ENCODE peak calls at places on chromosomes 3 and 15, in four cellular contexts. A is tibial nerve, R is uterus, E is body of pancreas. H is an unnamed sample.

GRCh38 chr3:78050276-78051080 is 1010.6 kb downstream of the ROBO2 start:
- DNase-seq in A (no peak), R (no peak), E (no peak), H (no peak)

GRCh38 chr3:66428733-66429132 is 72.1 kb downstream of the LRIG1 start:
- DNase-seq in A (peak; percentile 78), R (peak; percentile 92), E (peak; percentile 89), H (peak; percentile 91)

GRCh38 chr15:32881528-32881927 is 163.7 kb downstream of the GREM1 start:
- DNase-seq in A (no peak), R (no peak), E (no peak), H (no peak)

GRCh38 chr3:83928391-83928790 is 1030.4 kb upstream of the CADM2 start:
- DNase-seq in A (no peak), R (no peak), E (no peak), H (no peak)

GRCh38 chr3:152222327-152222726 is 46.4 kb upstream of the MBNL1 start:
- DNase-seq in A (no peak), R (no peak), E (no peak), H (no peak)

GRCh38 chr15:52067545-52067926 is 45.0 kb downstream of the BCL2L10 start:
- DNase-seq in A (no peak), R (no peak), E (no peak), H (no peak)

GRCh38 chr15:80789296-80789695 is 10.1 kb downstream of the CEMIP start:
- DNase-seq in A (no peak), R (no peak), E (no peak), H (no peak)

GRCh38 chr15:86139828-86140227 is 60.2 kb downstream of the AGBL1 start:
- DNase-seq in A (no peak), R (no peak), E (no peak), H (no peak)

GRCh38 chr3:171878441-171879225 is 35.5 kb downstream of the TMEM212 start:
- DNase-seq in A (no peak), R (no peak), E (no peak), H (no peak)

GRCh38 chr3:182212479-182213076 is 500.9 kb downstream of the SOX2 start:
- DNase-seq in A (peak; percentile 33), R (peak; percentile 38), E (peak; percentile 37), H (peak; percentile 10)

GRCh38 chr3:134054231-134054630 is 24.5 kb upstream of the SLCO2A1 start:
- DNase-seq in A (no peak), R (no peak), E (no peak), H (no peak)

GRCh38 chr3:144770291-144770690 is 798.7 kb downstream of the DIPK2A start:
- DNase-seq in A (no peak), R (no peak), E (no peak), H (peak; percentile 36)

GRCh38 chr15:82647045-82647834 is at the start of gene CPEB1:
- DNase-seq in A (peak; percentile 22), R (peak; percentile 68), E (peak; percentile 62), H (peak; percentile 44)

GRCh38 chr3:25727316-25727715 is 55.9 kb downstream of the NGLY1 start:
- DNase-seq in A (no peak), R (no peak), E (no peak), H (no peak)

GRCh38 chr15:57422113-57422754 is 45.9 kb downstream of the CGNL1 start:
- DNase-seq in A (no peak), R (no peak), E (no peak), H (no peak)

GRCh38 chr3:100492810-100493140 is 356 bp downstream of the TMEM45A start:
- DNase-seq in A (no peak), R (no peak), E (no peak), H (no peak)

GRCh38 chr3:100496711-100497261 is 4.4 kb downstream of the TMEM45A start:
- DNase-seq in A (no peak), R (no peak), E (no peak), H (no peak)

GRCh38 chr3:100489118-100489517 is 3.3 kb upstream of the TMEM45A start:
- DNase-seq in A (no peak), R (no peak), E (no peak), H (no peak)

GRCh38 chr3:100486808-100487207 is 5.6 kb upstream of the TMEM45A start:
- DNase-seq in A (no peak), R (no peak), E (no peak), H (no peak)

GRCh38 chr3:100492059-100492809 is at the start of gene TMEM45A:
- DNase-seq in A (peak; percentile 96), R (peak; percentile 95), E (peak; percentile 98), H (peak; percentile 94)
- TF ChIP-seq POLR2A in A (no peak), R (peak; percentile 65), E (peak; percentile 75), H (no peak)

GRCh38 chr15:36914962-36915808 is 185.2 kb downstream of the MEIS2 start:
- DNase-seq in A (no peak), R (no peak), E (no peak), H (no peak)
- H3K36me3 ChIP-seq in A (no peaks in the 10 kb centered on the region), R (no peaks in the 10 kb centered on the region), E (no peaks in the 10 kb centered on the region), H (no peaks in the 10 kb centered on the region)

DNA sequence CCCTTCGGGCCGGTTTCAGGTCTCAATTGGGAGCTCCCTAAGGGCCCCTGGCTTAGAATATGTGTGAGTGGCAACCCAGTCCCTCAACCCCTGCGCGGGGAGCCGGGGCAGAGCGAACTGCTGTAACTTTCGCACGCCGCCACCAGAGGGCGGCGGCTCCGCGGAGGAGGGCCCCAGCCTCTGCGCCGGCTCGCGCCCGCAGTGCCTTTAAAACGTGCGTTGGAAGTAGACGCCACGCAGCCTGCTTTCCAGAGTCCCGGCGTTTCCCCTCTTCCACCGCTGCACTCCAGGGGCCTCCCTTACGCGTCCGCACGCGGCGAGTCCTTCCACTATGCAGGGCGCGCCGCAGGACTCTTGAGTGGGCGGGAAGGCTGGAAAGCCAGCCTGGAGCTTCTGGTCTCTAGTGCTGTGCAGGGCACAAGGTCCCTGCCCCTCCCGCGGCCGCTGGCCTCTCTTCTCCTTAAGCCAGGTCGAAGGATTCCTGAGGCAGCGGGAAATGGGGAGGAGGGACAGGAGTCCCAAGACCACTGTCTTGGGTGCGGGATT is 23.7 kb upstream of the RNU6-1 start:
- DNase-seq in A (peak; percentile 45), R (peak; percentile 80), E (peak; percentile 83), H (peak; percentile 69)
- TF ChIP-seq POLR2A in A (no peak), R (no peak), E (no peak), H (no peak)

DNA sequence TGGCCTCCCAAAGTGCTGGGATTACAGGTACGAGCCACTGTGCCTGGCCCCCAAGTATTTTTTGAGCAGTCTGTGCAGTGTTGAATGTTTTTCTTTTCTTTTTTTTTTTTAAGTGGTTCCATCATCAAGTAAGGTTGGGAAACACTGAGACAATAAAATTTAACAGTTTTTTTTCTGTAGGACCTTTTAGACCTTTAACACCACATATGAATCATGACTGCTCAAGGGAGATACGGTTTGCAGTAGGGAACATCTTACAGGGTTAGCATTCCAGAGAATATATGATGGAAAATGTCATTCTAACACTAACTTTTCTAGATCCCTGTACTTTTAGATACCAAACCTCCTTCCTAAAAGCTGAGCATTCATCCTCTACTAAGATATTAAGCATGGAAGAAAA is 41.7 kb downstream of the SNX4 start:
- DNase-seq in A (no peak), R (no peak), E (no peak), H (no peak)
- H3K36me3 ChIP-seq in A (no peaks in the 10 kb centered on the region), R (no peaks in the 10 kb centered on the region), E (no peaks in the 10 kb centered on the region), H (no peaks in the 10 kb centered on the region)

GRCh38 chr3:188747487-188747886 is 424.3 kb upstream of the TPRG1 start:
- DNase-seq in A (no peak), R (no peak), E (no peak), H (no peak)

GRCh38 chr3:188744166-188744565 is 427.6 kb upstream of the TPRG1 start:
- DNase-seq in A (no peak), R (no peak), E (no peak), H (no peak)

GRCh38 chr3:188745031-188745430 is 426.7 kb upstream of the TPRG1 start:
- DNase-seq in A (no peak), R (no peak), E (no peak), H (no peak)

GRCh38 chr3:188749010-188749617 is 422.7 kb upstream of the TPRG1 start:
- DNase-seq in A (no peak), R (no peak), E (peak; percentile 51), H (no peak)

GRCh38 chr3:188746291-188746783 is 425.4 kb upstream of the TPRG1 start:
- DNase-seq in A (no peak), R (no peak), E (no peak), H (no peak)
- TF ChIP-seq POLR2A in A (no peak), R (no peak), E (no peak), H (no peak)

DNA sequence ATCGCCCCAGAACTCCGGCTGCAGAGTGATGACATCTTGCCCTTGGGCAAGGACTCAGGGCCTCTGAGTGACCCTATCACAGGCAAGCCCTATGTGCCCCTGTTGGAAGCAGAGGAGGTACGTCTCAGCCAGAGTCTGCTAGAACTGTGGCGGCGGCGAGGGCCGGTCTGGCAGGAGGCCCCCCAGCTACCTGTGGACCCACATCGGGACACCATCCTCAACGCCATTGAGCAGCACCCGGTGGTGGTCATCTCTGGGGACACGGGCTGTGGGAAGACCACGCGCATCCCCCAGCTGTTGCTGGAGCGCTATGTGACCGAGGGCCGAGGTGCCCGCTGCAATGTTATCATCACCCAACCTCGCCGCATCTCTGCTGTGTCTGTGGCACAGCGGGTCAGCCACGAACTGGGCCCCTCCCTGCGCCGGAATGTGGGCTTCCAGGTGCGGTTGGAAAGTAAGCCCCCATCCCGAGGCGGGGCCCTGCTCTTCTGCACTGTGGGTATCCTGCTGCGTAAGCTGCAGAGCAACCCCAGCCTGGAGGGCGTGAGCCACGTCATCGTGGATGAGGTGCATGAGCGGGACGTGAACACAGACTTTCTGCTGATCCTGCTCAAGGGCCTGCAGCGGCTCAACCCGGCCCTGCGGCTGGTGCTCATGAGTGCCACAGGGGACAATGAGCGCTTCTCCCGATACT is 43.4 kb downstream of the DHX30 start:
- DNase-seq in A (no peak), R (no peak), E (no peak), H (no peak)
- H3K36me3 ChIP-seq in A (peaks cover 4% of the 10 kb centered on the region), R (no peaks in the 10 kb centered on the region), E (peaks cover 18% of the 10 kb centered on the region), H (no peaks in the 10 kb centered on the region)

GRCh38 chr3:141368062-141368924 is at the start of gene ZBTB38:
- DNase-seq in A (peak; percentile 76), R (peak; percentile 88), E (peak; percentile 83), H (peak; percentile 86)
- TF ChIP-seq POLR2A in A (peak; percentile 50), R (peak; percentile 90), E (peak; percentile 35), H (peak; percentile 76)

DNA sequence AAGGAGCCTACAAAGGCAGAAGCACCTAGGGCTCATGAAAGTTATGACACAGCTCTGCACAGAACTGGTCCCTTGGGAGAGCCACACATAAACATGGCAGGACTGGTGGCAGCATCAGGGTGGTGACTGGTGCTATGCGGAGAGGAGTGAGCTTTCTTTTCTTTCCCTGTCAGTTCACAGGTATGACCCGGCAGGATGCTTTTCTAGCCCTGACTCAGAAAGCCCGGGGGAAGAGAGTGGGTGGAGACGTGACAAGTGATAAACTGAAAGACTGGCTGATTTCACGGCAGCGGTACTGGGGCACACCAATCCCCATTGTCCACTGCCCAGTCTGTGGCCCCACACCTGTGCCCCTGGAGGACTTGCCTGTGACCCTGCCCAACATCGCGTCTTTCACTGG is 103.0 kb downstream of the LARS2 start:
- DNase-seq in A (no peak), R (no peak), E (no peak), H (no peak)
- H3K36me3 ChIP-seq in A (no peaks in the 10 kb centered on the region), R (no peaks in the 10 kb centered on the region), E (no peaks in the 10 kb centered on the region), H (peaks cover 37% of the 10 kb centered on the region)

DNA sequence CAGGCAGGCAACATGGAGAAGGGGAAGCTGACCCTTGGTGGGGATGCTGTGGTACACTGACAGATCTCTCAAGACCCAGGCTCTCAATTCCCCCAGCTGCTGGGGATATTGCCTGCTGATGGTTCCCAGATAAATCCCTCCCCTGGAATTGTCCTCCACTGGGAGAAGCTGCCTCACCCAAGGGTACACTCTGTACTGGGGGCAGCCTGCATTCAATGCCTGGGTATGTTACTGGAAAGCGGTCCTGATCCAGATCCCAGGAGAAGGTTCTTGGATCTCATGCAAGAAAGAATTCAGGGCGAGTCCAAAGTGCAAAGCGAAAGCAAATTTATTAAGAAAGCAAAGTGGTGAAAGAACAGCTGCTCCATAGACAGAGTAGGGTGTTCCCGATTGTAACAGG is 591.4 kb upstream of the ADAMTS9 start:
- DNase-seq in A (no peak), R (no peak), E (no peak), H (no peak)
- TF ChIP-seq POLR2A in A (no peak), R (no peak), E (no peak), H (no peak)

H was measured in gastrocnemius medialis.